ENCODE peak calls at places on chromosomes 1 and 21, in seven cellular contexts. One of them, this sample, is unnamed.

GRCh38 chr1:57966751-57967406 is 543.0 kb upstream of the DAB1 start:
- DNase-seq in erythroblast: no peak
- DNase-seq in heart left ventricle: no peak
- DNase-seq in anterior cingulate cortex: no peak
- DNase-seq in stimulated activated CD8-positive, alpha-beta memory T cell treated with anti-CD3 and anti-CD28 coated beads, Interleukin-12 subunit alpha, Interleukin-12 subunit beta, amount 100 ng/mL, for 1 hour: no peak
- DNase-seq in T1000: no peak
- DNase-seq in fibroblast of the aortic adventitia: no peak
- DNase-seq in this sample: no peak

GRCh38 chr1:25806418-25806817 is 6.4 kb downstream of the SELENON start:
- DNase-seq in erythroblast: no peak
- DNase-seq in heart left ventricle: peak
- DNase-seq in anterior cingulate cortex: peak
- DNase-seq in stimulated activated CD8-positive, alpha-beta memory T cell treated with anti-CD3 and anti-CD28 coated beads, Interleukin-12 subunit alpha, Interleukin-12 subunit beta, amount 100 ng/mL, for 1 hour: no peak
- DNase-seq in T1000: no peak
- DNase-seq in fibroblast of the aortic adventitia: peak
- DNase-seq in this sample: no peak

GRCh38 chr1:202439308-202439707 is 90.8 kb downstream of the PPP1R12B start:
- DNase-seq in erythroblast: no peak
- DNase-seq in heart left ventricle: no peak
- DNase-seq in anterior cingulate cortex: no peak
- DNase-seq in stimulated activated CD8-positive, alpha-beta memory T cell treated with anti-CD3 and anti-CD28 coated beads, Interleukin-12 subunit alpha, Interleukin-12 subunit beta, amount 100 ng/mL, for 1 hour: no peak
- DNase-seq in T1000: no peak
- DNase-seq in fibroblast of the aortic adventitia: no peak
- DNase-seq in this sample: no peak

GRCh38 chr1:18814340-18815202 is 44.9 kb downstream of the TAS1R2 start:
- DNase-seq in erythroblast: no peak
- DNase-seq in heart left ventricle: no peak
- DNase-seq in anterior cingulate cortex: no peak
- DNase-seq in stimulated activated CD8-positive, alpha-beta memory T cell treated with anti-CD3 and anti-CD28 coated beads, Interleukin-12 subunit alpha, Interleukin-12 subunit beta, amount 100 ng/mL, for 1 hour: no peak
- DNase-seq in T1000: no peak
- DNase-seq in fibroblast of the aortic adventitia: no peak
- DNase-seq in this sample: no peak

GRCh38 chr1:171999756-172000155 is 158.5 kb downstream of the DNM3 start:
- DNase-seq in erythroblast: no peak
- DNase-seq in heart left ventricle: no peak
- DNase-seq in anterior cingulate cortex: no peak
- DNase-seq in stimulated activated CD8-positive, alpha-beta memory T cell treated with anti-CD3 and anti-CD28 coated beads, Interleukin-12 subunit alpha, Interleukin-12 subunit beta, amount 100 ng/mL, for 1 hour: no peak
- DNase-seq in T1000: no peak
- DNase-seq in fibroblast of the aortic adventitia: no peak
- DNase-seq in this sample: no peak

GRCh38 chr21:44300262-44300959 is 558 bp downstream of the PFKL start:
- DNase-seq in erythroblast: peak
- DNase-seq in heart left ventricle: peak
- DNase-seq in anterior cingulate cortex: peak
- DNase-seq in stimulated activated CD8-positive, alpha-beta memory T cell treated with anti-CD3 and anti-CD28 coated beads, Interleukin-12 subunit alpha, Interleukin-12 subunit beta, amount 100 ng/mL, for 1 hour: peak
- DNase-seq in T1000: peak
- DNase-seq in fibroblast of the aortic adventitia: peak
- DNase-seq in this sample: peak

GRCh38 chr1:12409676-12410075 is 179.8 kb downstream of the VPS13D start:
- DNase-seq in erythroblast: no peak
- DNase-seq in heart left ventricle: no peak
- DNase-seq in anterior cingulate cortex: no peak
- DNase-seq in stimulated activated CD8-positive, alpha-beta memory T cell treated with anti-CD3 and anti-CD28 coated beads, Interleukin-12 subunit alpha, Interleukin-12 subunit beta, amount 100 ng/mL, for 1 hour: no peak
- DNase-seq in T1000: no peak
- DNase-seq in fibroblast of the aortic adventitia: peak
- DNase-seq in this sample: no peak

GRCh38 chr1:52111492-52111891 is 30.4 kb upstream of the ZFYVE9 start:
- DNase-seq in erythroblast: no peak
- DNase-seq in heart left ventricle: no peak
- DNase-seq in anterior cingulate cortex: no peak
- DNase-seq in stimulated activated CD8-positive, alpha-beta memory T cell treated with anti-CD3 and anti-CD28 coated beads, Interleukin-12 subunit alpha, Interleukin-12 subunit beta, amount 100 ng/mL, for 1 hour: no peak
- DNase-seq in T1000: no peak
- DNase-seq in fibroblast of the aortic adventitia: no peak
- DNase-seq in this sample: no peak

GRCh38 chr1:93680121-93681094 is 1.2 kb downstream of the BCAR3 start:
- DNase-seq in erythroblast: peak
- DNase-seq in heart left ventricle: peak
- DNase-seq in anterior cingulate cortex: peak
- DNase-seq in stimulated activated CD8-positive, alpha-beta memory T cell treated with anti-CD3 and anti-CD28 coated beads, Interleukin-12 subunit alpha, Interleukin-12 subunit beta, amount 100 ng/mL, for 1 hour: peak
- DNase-seq in T1000: peak
- DNase-seq in fibroblast of the aortic adventitia: peak
- DNase-seq in this sample: no peak

GRCh38 chr1:23098463-23099170 is 70.0 kb downstream of the LUZP1 start:
- DNase-seq in erythroblast: peak
- DNase-seq in heart left ventricle: peak
- DNase-seq in anterior cingulate cortex: peak
- DNase-seq in stimulated activated CD8-positive, alpha-beta memory T cell treated with anti-CD3 and anti-CD28 coated beads, Interleukin-12 subunit alpha, Interleukin-12 subunit beta, amount 100 ng/mL, for 1 hour: peak
- DNase-seq in T1000: peak
- DNase-seq in fibroblast of the aortic adventitia: peak
- DNase-seq in this sample: peak

GRCh38 chr1:161069731-161070270 is at the start of gene ARHGAP30:
- DNase-seq in erythroblast: no peak
- DNase-seq in heart left ventricle: peak
- DNase-seq in anterior cingulate cortex: peak
- DNase-seq in stimulated activated CD8-positive, alpha-beta memory T cell treated with anti-CD3 and anti-CD28 coated beads, Interleukin-12 subunit alpha, Interleukin-12 subunit beta, amount 100 ng/mL, for 1 hour: peak
- DNase-seq in T1000: no peak
- DNase-seq in fibroblast of the aortic adventitia: no peak
- DNase-seq in this sample: peak

GRCh38 chr1:187275985-187276580 is 447.3 kb downstream of the PLA2G4A start:
- DNase-seq in erythroblast: no peak
- DNase-seq in heart left ventricle: no peak
- DNase-seq in anterior cingulate cortex: no peak
- DNase-seq in stimulated activated CD8-positive, alpha-beta memory T cell treated with anti-CD3 and anti-CD28 coated beads, Interleukin-12 subunit alpha, Interleukin-12 subunit beta, amount 100 ng/mL, for 1 hour: no peak
- DNase-seq in T1000: no peak
- DNase-seq in fibroblast of the aortic adventitia: no peak
- DNase-seq in this sample: no peak

GRCh38 chr1:75134939-75135828 is 996 bp downstream of the LHX8 start:
- DNase-seq in erythroblast: no peak
- DNase-seq in heart left ventricle: no peak
- DNase-seq in anterior cingulate cortex: no peak
- DNase-seq in stimulated activated CD8-positive, alpha-beta memory T cell treated with anti-CD3 and anti-CD28 coated beads, Interleukin-12 subunit alpha, Interleukin-12 subunit beta, amount 100 ng/mL, for 1 hour: no peak
- DNase-seq in T1000: no peak
- DNase-seq in fibroblast of the aortic adventitia: peak
- DNase-seq in this sample: no peak

GRCh38 chr21:41478319-41479177 is 29.4 kb downstream of the TMPRSS2 start:
- DNase-seq in erythroblast: no peak
- DNase-seq in heart left ventricle: no peak
- DNase-seq in anterior cingulate cortex: no peak
- DNase-seq in stimulated activated CD8-positive, alpha-beta memory T cell treated with anti-CD3 and anti-CD28 coated beads, Interleukin-12 subunit alpha, Interleukin-12 subunit beta, amount 100 ng/mL, for 1 hour: no peak
- DNase-seq in T1000: no peak
- DNase-seq in fibroblast of the aortic adventitia: no peak
- DNase-seq in this sample: no peak

GRCh38 chr1:9860887-9861286 is 37.1 kb upstream of the CLSTN1 start:
- DNase-seq in erythroblast: no peak
- DNase-seq in heart left ventricle: no peak
- DNase-seq in anterior cingulate cortex: no peak
- DNase-seq in stimulated activated CD8-positive, alpha-beta memory T cell treated with anti-CD3 and anti-CD28 coated beads, Interleukin-12 subunit alpha, Interleukin-12 subunit beta, amount 100 ng/mL, for 1 hour: no peak
- DNase-seq in T1000: no peak
- DNase-seq in fibroblast of the aortic adventitia: no peak
- DNase-seq in this sample: no peak

GRCh38 chr1:94160811-94161210 is 39.9 kb upstream of the ABCA4 start:
- DNase-seq in erythroblast: no peak
- DNase-seq in heart left ventricle: no peak
- DNase-seq in anterior cingulate cortex: no peak
- DNase-seq in stimulated activated CD8-positive, alpha-beta memory T cell treated with anti-CD3 and anti-CD28 coated beads, Interleukin-12 subunit alpha, Interleukin-12 subunit beta, amount 100 ng/mL, for 1 hour: no peak
- DNase-seq in T1000: peak
- DNase-seq in fibroblast of the aortic adventitia: peak
- DNase-seq in this sample: no peak

GRCh38 chr21:36891123-36891522 is 75.3 kb downstream of the HLCS start:
- DNase-seq in erythroblast: no peak
- DNase-seq in heart left ventricle: no peak
- DNase-seq in anterior cingulate cortex: no peak
- DNase-seq in stimulated activated CD8-positive, alpha-beta memory T cell treated with anti-CD3 and anti-CD28 coated beads, Interleukin-12 subunit alpha, Interleukin-12 subunit beta, amount 100 ng/mL, for 1 hour: no peak
- DNase-seq in T1000: no peak
- DNase-seq in fibroblast of the aortic adventitia: no peak
- DNase-seq in this sample: no peak

This sample was measured in effector CD4-positive, alpha-beta T cell.